ENCODE peak calls at places on chromosomes 13 and 19, in four cellular contexts. K is T-helper 1 cell, L is body of pancreas, P is mucosa of gallbladder. X is an unnamed sample.

GRCh38 chr19:42295831-42296525 is 6.0 kb upstream of the PRR19 start:
- DNase-seq in P (peak; percentile 79), L (peak; percentile 88), K (peak; percentile 73), X (peak; percentile 76)

GRCh38 chr13:59413121-59413520 is 750.6 kb downstream of the DIAPH3 start:
- DNase-seq in K (no peak), P (no peak), L (no peak), X (no peak)

GRCh38 chr13:75762066-75762937 is 126.2 kb downstream of the LMO7 start:
- DNase-seq in P (no peak), L (no peak), K (peak; percentile 63), X (no peak)

GRCh38 chr13:51330741-51331140 is 8.8 kb upstream of the SERPINE3 start:
- DNase-seq in P (no peak), K (no peak), L (no peak), X (no peak)

GRCh38 chr13:49952168-49952567 is 16.0 kb upstream of the SPRYD7 start:
- DNase-seq in K (no peak), P (no peak), L (no peak), X (no peak)

GRCh38 chr13:29457299-29457698 is 138.2 kb downstream of the SLC7A1 start:
- DNase-seq in P (no peak), L (no peak), K (no peak), X (no peak)

GRCh38 chr19:1985588-1986356 is 29.7 kb downstream of the BTBD2 start:
- DNase-seq in K (no peak), L (no peak), P (no peak), X (no peak)

GRCh38 chr13:93318538-93318937 is 91.9 kb downstream of the GPC6 start:
- DNase-seq in L (no peak), P (peak; percentile 14), K (no peak), X (no peak)

GRCh38 chr19:30106417-30107095 is 164.5 kb downstream of the URI1 start:
- DNase-seq in K (no peak), L (no peak), P (no peak), X (no peak)

GRCh38 chr13:67094078-67094477 is 136.1 kb downstream of the PCDH9 start:
- DNase-seq in K (no peak), P (no peak), L (no peak), X (no peak)

GRCh38 chr13:39313721-39314120 is 275.5 kb downstream of the NHLRC3 start:
- DNase-seq in K (no peak), L (no peak), P (no peak), X (no peak)

GRCh38 chr13:84393981-84394625 is 511.8 kb upstream of the SLITRK1 start:
- DNase-seq in K (no peak), P (no peak), L (no peak), X (no peak)

GRCh38 chr13:105231579-105231978 is 1303.9 kb downstream of the EFNB2 start:
- DNase-seq in K (no peak), P (no peak), L (no peak), X (no peak)

GRCh38 chr19:45492627-45493470 is 4.0 kb downstream of the RTN2 start:
- DNase-seq in P (no peak), K (peak; percentile 33), L (no peak), X (no peak)

GRCh38 chr19:11273288-11273687 is 11.0 kb upstream of the DOCK6 start:
- DNase-seq in P (no peak), K (no peak), L (no peak), X (no peak)

GRCh38 chr13:50892162-50892944 is 17.2 kb upstream of the RNASEH2B start:
- DNase-seq in P (no peak), L (no peak), K (peak; percentile 79), X (peak; percentile 21)

GRCh38 chr19:40321566-40322270 is 26.5 kb downstream of the C19orf47 start:
- DNase-seq in P (no peak), L (no peak), K (no peak), X (no peak)

GRCh38 chr13:98295371-98295770 is 118.3 kb upstream of the RNF113B start:
- DNase-seq in P (no peak), L (no peak), K (no peak), X (no peak)

GRCh38 chr19:3457531-3458228 is 22.6 kb downstream of the SMIM24 start:
- DNase-seq in P (no peak), K (no peak), L (no peak), X (no peak)

GRCh38 chr13:113591750-113592149 is 7.2 kb downstream of the TFDP1 start:
- DNase-seq in L (no peak), P (no peak), K (no peak), X (peak; percentile 1)

GRCh38 chr19:1577929-1578618 is 9.9 kb upstream of the MEX3D start:
- DNase-seq in K (no peak), P (no peak), L (no peak), X (no peak)

GRCh38 chr19:42117076-42117475 is 15.2 kb downstream of the POU2F2 start:
- DNase-seq in P (no peak), L (no peak), K (no peak), X (no peak)

GRCh38 chr13:30313307-30313706 is 6.0 kb upstream of the KATNAL1 start:
- DNase-seq in P (no peak), K (no peak), L (no peak), X (no peak)

GRCh38 chr13:43522788-43523187 is 264.0 kb downstream of the ENOX1 start:
- DNase-seq in K (no peak), P (no peak), L (no peak), X (no peak)

GRCh38 chr13:29674532-29674931 is 79.0 kb upstream of the SLC7A1 start:
- DNase-seq in L (no peak), P (no peak), K (no peak), X (no peak)

GRCh38 chr19:4256563-4256962 is 9.7 kb downstream of the YJU2 start:
- DNase-seq in K (no peak), P (no peak), L (no peak), X (no peak)

X was measured in T-helper 17 cell.